ENCODE peak calls at places on chromosomes 2 and 18, in seven cellular contexts. E is lower lobe of right lung, J is transverse colon, I is brain microvascular endothelial cell, N is right atrium auricular region, G is colonic mucosa, P is heart left ventricle. K is an unnamed sample. For H3K36me3, the result is how much of the 10 kb centered on the place peaks cover.

GRCh38 chr2:199315299-199316179 is 142.2 kb downstream of the SATB2 start:
- DNase-seq in J (no peak), I (peak), N (no peak), G (peak), E (no peak), P (no peak), K (no peak)

GRCh38 chr18:13437034-13437433 is 218.5 kb downstream of the LDLRAD4 start:
- DNase-seq in J (no peak), E (peak), P (no peak), N (no peak), I (no peak), G (no peak), K (no peak)

GRCh38 chr2:104658149-104658839 is 195.6 kb upstream of the POU3F3 start:
- DNase-seq in J (peak), E (peak), P (peak), I (no peak), G (no peak), N (peak), K (no peak)

GRCh38 chr2:68420254-68420910 is 46.7 kb downstream of the FBXO48 start:
- DNase-seq in G (no peak), P (no peak), J (no peak), N (no peak), E (no peak), I (no peak), K (no peak)

GRCh38 chr2:221330436-221330835 is 241.7 kb downstream of the EPHA4 start:
- DNase-seq in P (no peak), I (no peak), E (no peak), G (no peak), N (no peak), J (no peak), K (no peak)

GRCh38 chr2:230408244-230408842 is 7.7 kb upstream of the SP100 start:
- DNase-seq in N (peak), G (no peak), P (peak), E (no peak), I (peak), J (no peak), K (no peak)

GRCh38 chr2:18336975-18337374 is 223.5 kb downstream of the RDH14 start:
- DNase-seq in E (no peak), N (no peak), G (no peak), I (peak), P (no peak), J (no peak), K (no peak)

GRCh38 chr18:56162871-56163270 is 475.5 kb downstream of the TXNL1 start:
- DNase-seq in G (no peak), N (no peak), J (no peak), I (no peak), P (no peak), E (no peak), K (no peak)

GRCh38 chr2:240426797-240427721 is 8.4 kb upstream of the GPC1 start:
- DNase-seq in I (peak), P (no peak), N (no peak), J (no peak), G (no peak), E (peak), K (no peak)

GRCh38 chr2:109271920-109272319 is 142.9 kb downstream of the SH3RF3 start:
- DNase-seq in P (no peak), J (no peak), N (no peak), I (no peak), E (no peak), G (no peak), K (no peak)

GRCh38 chr2:105732096-105732495 is 12.6 kb upstream of the NCK2 start:
- DNase-seq in N (no peak), J (no peak), E (no peak), I (no peak), G (no peak), P (no peak), K (no peak)

GRCh38 chr2:9102861-9103662 is 99.6 kb upstream of the MBOAT2 start:
- DNase-seq in G (peak), N (no peak), P (no peak), I (no peak), J (no peak), E (no peak), K (no peak)
- H3K4me3 ChIP-seq in G (no peak), N (no peak), P (no peak), I (no peak), J (no peak), E (no peak), K (no peak)

GRCh38 chr2:150146879-150147278 is 340.6 kb downstream of the RND3 start:
- DNase-seq in I (no peak), E (no peak), J (no peak), P (no peak), G (no peak), N (no peak), K (no peak)
- TF ChIP-seq CTCF in I (no peak), E (no peak), J (no peak), P (no peak), G (no peak), N (no peak), K (no peak)

GRCh38 chr2:74094291-74094690 is 53.4 kb downstream of the BOLA3 start:
- DNase-seq in J (no peak), E (no peak), N (peak), G (no peak), I (no peak), P (no peak), K (no peak)

GRCh38 chr2:74092236-74092635 is 55.5 kb downstream of the BOLA3 start:
- DNase-seq in J (no peak), P (no peak), N (peak), G (no peak), I (peak), E (no peak), K (no peak)

GRCh38 chr2:74095629-74096028 is 52.1 kb downstream of the BOLA3 start:
- DNase-seq in I (no peak), N (peak), J (no peak), G (no peak), P (no peak), E (no peak), K (no peak)

GRCh38 chr2:74093426-74093825 is 54.3 kb downstream of the BOLA3 start:
- DNase-seq in J (no peak), N (peak), P (no peak), G (no peak), E (no peak), I (no peak), K (no peak)

GRCh38 chr2:74093840-74094239 is 53.9 kb downstream of the BOLA3 start:
- DNase-seq in E (no peak), J (no peak), P (no peak), N (no peak), G (no peak), I (no peak), K (no peak)
- H3K36me3 ChIP-seq in E (half or more), J (under half), P (half or more), N (under half), G (under half), I (under half), K (under half)

GRCh38 chr18:79718126-79718525 is 38.5 kb downstream of the CTDP1 start:
- DNase-seq in G (no peak), P (no peak), I (no peak), E (peak), J (no peak), N (no peak), K (no peak)
- H3K4me3 ChIP-seq in G (no peak), P (no peak), I (no peak), E (no peak), J (no peak), N (no peak), K (no peak)

GRCh38 chr2:11907178-11907577 is 160.7 kb downstream of the LPIN1 start:
- DNase-seq in I (no peak), E (no peak), P (no peak), N (no peak), G (no peak), J (no peak), K (no peak)

GRCh38 chr2:11899896-11900295 is 153.5 kb downstream of the LPIN1 start:
- DNase-seq in N (no peak), I (no peak), J (no peak), G (no peak), P (no peak), E (no peak), K (no peak)

GRCh38 chr2:11901351-11902069 is 155.1 kb downstream of the LPIN1 start:
- DNase-seq in J (no peak), N (no peak), P (no peak), G (no peak), I (no peak), E (no peak), K (no peak)

GRCh38 chr2:11903085-11903484 is 156.7 kb downstream of the LPIN1 start:
- DNase-seq in E (no peak), P (no peak), G (no peak), I (no peak), N (no peak), J (no peak), K (no peak)

DNA sequence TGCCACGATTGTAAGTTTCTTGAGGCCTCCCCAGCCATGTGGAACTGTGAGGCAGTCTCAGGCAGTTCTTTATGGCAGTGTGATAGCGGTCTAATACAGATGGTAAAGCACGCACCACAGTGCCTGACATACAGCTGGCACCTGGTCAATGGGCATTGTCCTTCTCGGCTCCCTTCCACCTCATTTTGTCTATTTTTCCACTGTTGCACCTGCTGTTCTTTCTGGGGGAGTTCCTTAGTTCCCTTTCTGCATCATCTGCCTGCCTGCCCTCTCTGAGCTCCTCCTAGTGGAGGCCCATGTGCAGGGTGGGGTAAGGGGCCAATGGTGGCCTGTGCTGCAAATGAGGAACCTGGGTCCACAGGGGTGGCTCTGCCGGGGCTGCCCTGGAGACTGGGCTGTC is 157.6 kb downstream of the LPIN1 start:
- DNase-seq in I (no peak), J (no peak), E (peak), N (no peak), G (no peak), P (no peak), K (no peak)
- TF ChIP-seq CTCF in I (peak), J (no peak), E (no peak), N (no peak), G (no peak), P (no peak), K (no peak)

GRCh38 chr2:38824906-38825305 is 46.9 kb downstream of the GEMIN6 start:
- DNase-seq in G (no peak), E (no peak), J (no peak), P (no peak), I (no peak), N (no peak), K (no peak)
- H3K36me3 ChIP-seq in G (under half), E (half or more), J (under half), P (half or more), I (under half), N (under half), K (under half)

GRCh38 chr18:27244259-27244658 is 59.2 kb upstream of the CHST9 start:
- DNase-seq in E (no peak), I (no peak), N (no peak), J (no peak), P (no peak), G (no peak), K (no peak)
- H3K4me3 ChIP-seq in E (no peak), I (no peak), N (no peak), J (no peak), P (no peak), G (no peak), K (no peak)

K was measured in kidney epithelial cell.